ENCODE peak calls at places on chromosomes 11 and 22, in four cellular contexts. G, S, T and L are unnamed samples.

GRCh38 chr11:44324787-44325525 is 15.0 kb upstream of the ALX4 start:
- DNase-seq in G (no peak), S (no peak), T (no peak), L (no peak)

GRCh38 chr11:93000511-93001476 is 31.3 kb downstream of the MTNR1B start:
- DNase-seq in G (no peak), S (peak), T (no peak), L (no peak)

GRCh38 chr22:27195104-27195503 is 537.7 kb downstream of the MIAT start:
- DNase-seq in G (no peak), S (peak), T (no peak), L (no peak)

GRCh38 chr11:57568330-57568766 is 876 bp upstream of the UBE2L6 start:
- DNase-seq in G (no peak), S (peak), T (peak), L (peak)

GRCh38 chr11:94747136-94748110 is 20.7 kb upstream of the AMOTL1 start:
- DNase-seq in G (no peak), S (no peak), T (no peak), L (no peak)

GRCh38 chr11:75894036-75894585 is 79.1 kb downstream of the UVRAG start:
- DNase-seq in G (no peak), S (no peak), T (no peak), L (no peak)

GRCh38 chr11:77407613-77408012 is 66.3 kb downstream of the PAK1 start:
- DNase-seq in G (peak), S (peak), T (peak), L (peak)

GRCh38 chr11:2532704-2533641 is 88.2 kb downstream of the KCNQ1 start:
- DNase-seq in G (peak), S (peak), T (peak), L (peak)

GRCh38 chr11:104462346-104462745 is 298.4 kb upstream of the PDGFD start:
- DNase-seq in G (no peak), S (peak), T (no peak), L (peak)

GRCh38 chr11:16781821-16782220 is 43.4 kb downstream of the C11orf58 start:
- DNase-seq in G (no peak), S (no peak), T (no peak), L (no peak)

GRCh38 chr22:40723396-40723933 is 44.2 kb downstream of the MCHR1 start:
- DNase-seq in G (no peak), S (no peak), T (peak), L (no peak)

GRCh38 chr11:120219157-120219934 is 8.5 kb downstream of the OAF start:
- DNase-seq in G (no peak), S (no peak), T (no peak), L (no peak)

GRCh38 chr11:72668645-72669347 is 5.4 kb downstream of the PDE2A start:
- DNase-seq in G (no peak), S (no peak), T (peak), L (no peak)

GRCh38 chr22:18996376-18996900 is 60.3 kb upstream of the PRODH start:
- DNase-seq in G (no peak), S (no peak), T (no peak), L (no peak)

GRCh38 chr22:27065259-27065658 is 407.9 kb downstream of the MIAT start:
- DNase-seq in G (no peak), S (no peak), T (peak), L (peak)

GRCh38 chr22:39556970-39557811 is 13.4 kb upstream of the CACNA1I start:
- DNase-seq in G (no peak), S (peak), T (peak), L (peak)

DNA sequence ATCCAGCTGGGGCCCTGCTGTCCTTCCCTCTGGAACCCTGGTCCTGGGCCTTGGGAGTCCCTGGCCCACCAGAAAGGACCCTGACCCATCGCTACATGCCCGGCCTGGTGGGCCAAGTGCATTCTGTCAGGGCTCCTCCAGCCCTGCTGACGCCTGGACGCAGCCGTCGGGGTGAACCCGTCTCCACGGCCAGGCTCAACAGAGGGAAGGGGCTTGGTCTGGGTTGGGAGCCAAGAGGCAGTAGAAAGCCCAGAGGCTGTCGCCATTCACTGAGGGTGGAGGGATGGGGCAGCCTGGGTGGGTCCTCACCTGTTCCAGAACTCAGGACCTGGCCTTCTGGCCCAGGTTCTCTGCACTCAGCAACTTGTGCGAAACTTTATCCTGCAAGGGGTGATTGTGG is 39.0 kb downstream of the TOLLIP start:
- DNase-seq in G (no peak), S (no peak), T (no peak), L (no peak)
- H3K27ac ChIP-seq in G (no peak), S (no peak), T (no peak), L (peak)

DNA sequence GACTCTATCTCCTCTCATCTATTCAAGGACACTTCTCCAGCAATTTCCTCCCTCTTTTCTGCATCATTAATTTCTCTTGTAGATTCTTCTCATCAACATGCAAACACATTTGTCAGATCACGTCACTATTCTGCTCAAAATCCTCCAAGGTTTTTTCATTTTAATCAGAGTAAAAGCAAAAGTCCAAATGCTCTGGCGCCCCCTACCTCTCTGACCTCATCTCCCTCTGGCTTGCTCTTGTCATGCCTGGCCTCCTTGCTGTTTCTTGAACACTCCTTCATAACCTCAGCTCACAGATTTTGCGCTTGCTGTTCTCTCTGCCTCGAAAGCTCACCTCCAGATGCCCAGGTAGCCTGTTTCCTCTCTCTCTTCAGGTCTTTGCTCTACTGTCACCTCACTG is 22.4 kb downstream of the RTCB start:
- DNase-seq in G (no peak), S (peak), T (peak), L (peak)
- TF ChIP-seq CTCF in G (no peak), S (peak), T (peak), L (peak)

GRCh38 chr11:130834886-130835285 is 81.4 kb downstream of the SNX19 start:
- DNase-seq in G (no peak), S (no peak), T (no peak), L (no peak)
- H3K27ac ChIP-seq in G (no peak), S (no peak), T (no peak), L (no peak)

DNA sequence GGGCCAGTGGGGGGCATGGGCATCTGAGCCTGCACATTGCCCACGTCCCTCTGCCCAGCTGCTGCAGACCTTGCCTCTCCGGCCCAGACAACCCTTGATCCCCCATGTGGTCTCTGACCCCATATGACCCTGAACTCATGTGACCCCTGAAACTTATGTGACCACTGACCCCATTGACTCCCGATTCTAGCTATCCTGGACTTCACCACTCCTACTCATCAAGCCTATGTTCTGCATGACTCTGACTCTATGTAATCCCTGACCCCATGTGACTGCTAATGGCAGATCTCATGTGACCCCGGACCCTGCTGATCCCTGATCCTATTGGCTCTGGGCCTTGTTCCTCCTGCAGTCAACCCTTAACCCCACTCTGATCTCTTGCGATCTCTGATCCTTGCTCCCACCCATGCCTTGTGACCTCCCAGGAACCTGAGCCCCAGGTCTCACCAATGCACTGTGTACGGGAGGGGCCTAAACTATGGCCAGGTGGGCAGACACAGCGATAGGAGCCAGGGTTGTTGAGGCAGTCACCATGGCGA is 5.7 kb downstream of the LTBP3 start:
- DNase-seq in G (no peak), S (no peak), T (peak), L (no peak)
- TF ChIP-seq CTCF in G (no peak), S (no peak), T (no peak), L (no peak)

DNA sequence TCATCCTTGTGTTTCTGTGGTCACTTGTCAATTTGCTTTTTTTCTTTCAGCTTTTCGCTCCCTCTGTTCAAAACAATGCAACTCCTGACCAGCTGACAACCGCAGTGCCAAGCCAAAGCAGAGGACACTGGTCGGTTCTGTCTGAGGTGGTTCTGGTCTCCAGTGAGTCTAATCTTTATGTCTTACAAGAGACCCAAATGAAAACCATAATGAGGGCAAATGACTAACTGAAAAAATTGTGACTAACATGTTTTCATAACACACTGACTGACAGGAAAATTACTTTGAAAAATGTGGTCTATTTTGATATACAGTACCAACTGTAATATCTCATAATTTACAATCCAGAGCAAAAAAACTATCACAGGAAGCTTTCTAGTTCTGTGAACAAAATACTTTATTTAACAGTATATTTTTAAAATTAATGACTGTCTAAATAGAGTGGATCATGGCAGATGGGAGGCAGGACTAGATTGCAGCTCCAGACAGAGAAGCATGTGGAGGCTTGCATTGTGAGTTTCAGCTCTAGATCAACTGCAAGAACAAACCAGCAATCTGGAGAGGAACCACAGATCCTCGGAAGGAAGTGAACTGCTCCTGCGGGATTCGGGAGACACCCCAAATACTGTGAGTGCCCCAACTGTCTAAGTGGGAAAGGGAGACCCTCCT is 311.8 kb downstream of the SBF2 start:
- DNase-seq in G (no peak), S (no peak), T (no peak), L (no peak)
- H3K27ac ChIP-seq in G (no peak), S (peak), T (peak), L (peak)

DNA sequence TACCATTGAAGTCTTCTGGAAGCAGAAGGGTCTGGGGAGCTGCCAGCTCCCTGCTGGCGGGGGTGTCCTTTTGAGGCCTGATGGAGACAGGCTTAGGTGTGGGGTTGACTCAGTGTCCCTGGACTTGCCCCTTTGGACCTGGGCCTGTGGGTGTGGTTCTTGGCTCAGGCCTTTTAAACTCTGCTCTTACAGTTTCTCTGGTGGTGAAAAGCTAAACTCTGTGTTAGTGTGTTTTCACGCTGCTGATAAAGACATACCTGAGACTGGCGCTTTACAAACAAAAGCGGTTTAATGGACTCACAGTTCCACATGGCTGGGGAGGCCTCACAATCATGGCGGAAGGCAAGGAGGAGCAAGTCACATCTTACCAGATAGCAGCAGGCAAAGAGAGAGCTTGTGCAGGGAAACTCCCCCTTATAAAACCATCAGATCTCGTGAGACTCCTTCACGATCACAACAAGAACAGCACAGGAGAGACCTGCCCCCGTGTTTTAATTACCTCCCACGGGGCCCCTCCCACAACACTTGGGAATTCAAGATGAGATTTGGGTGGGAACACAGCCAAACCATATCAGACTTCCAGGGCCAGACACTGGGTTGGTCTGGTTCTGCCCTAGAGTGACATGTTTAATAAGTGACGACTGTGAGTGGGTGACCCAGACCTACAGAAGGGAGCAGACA is 26.5 kb downstream of the GRAMD4 start:
- DNase-seq in G (peak), S (no peak), T (no peak), L (no peak)
- TF ChIP-seq CTCF in G (no peak), S (no peak), T (no peak), L (no peak)

GRCh38 chr22:50198624-50199017 is 2.2 kb upstream of the SELENOO start:
- DNase-seq in G (no peak), S (no peak), T (no peak), L (no peak)

GRCh38 chr22:50196256-50196655 is 4.6 kb upstream of the SELENOO start:
- DNase-seq in G (no peak), S (no peak), T (no peak), L (no peak)

GRCh38 chr22:50199251-50199721 is 1.5 kb upstream of the SELENOO start:
- DNase-seq in G (no peak), S (no peak), T (no peak), L (no peak)

GRCh38 chr22:50197000-50197800 is 3.6 kb upstream of the SELENOO start:
- DNase-seq in G (no peak), S (no peak), T (no peak), L (no peak)

DNA sequence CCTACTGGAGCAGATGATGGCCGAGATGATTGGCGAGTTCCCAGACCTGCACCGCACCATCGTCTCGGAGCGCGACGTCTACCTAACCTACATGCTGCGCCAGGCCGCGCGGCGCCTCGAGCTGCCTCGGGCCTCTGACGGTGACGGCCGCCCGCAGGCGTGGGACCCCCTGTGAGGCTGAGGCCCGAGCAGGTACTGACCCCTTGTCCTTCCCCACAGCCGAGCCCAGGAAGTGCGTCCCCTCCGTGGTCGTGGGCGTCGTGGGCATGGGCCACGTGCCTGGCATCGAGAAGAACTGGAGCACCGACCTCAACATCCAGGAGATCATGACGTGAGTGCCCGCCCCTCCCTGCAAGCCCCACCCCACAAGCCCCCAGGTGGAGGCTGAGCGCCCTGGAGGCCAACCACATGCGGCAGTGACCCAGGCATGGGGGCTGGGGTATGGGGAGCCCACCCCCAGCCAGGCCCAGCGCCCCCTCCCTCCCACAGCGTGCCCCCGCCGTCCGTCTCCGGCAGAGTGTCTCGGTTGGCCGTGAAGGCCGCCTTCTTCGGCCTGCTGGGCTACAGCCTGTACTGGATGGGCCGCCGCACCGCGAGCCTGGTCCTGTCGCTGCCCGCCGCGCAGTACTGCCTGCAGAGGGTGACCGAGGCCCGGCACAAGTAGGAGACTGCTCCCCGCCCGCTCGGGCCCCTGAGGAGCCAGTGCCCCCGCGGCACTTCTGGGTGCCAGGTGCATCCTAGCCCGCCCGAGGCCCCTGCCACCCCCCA is 2.8 kb upstream of the SELENOO start:
- DNase-seq in G (no peak), S (no peak), T (no peak), L (no peak)
- H3K27ac ChIP-seq in G (no peak), S (no peak), T (no peak), L (no peak)

DNA sequence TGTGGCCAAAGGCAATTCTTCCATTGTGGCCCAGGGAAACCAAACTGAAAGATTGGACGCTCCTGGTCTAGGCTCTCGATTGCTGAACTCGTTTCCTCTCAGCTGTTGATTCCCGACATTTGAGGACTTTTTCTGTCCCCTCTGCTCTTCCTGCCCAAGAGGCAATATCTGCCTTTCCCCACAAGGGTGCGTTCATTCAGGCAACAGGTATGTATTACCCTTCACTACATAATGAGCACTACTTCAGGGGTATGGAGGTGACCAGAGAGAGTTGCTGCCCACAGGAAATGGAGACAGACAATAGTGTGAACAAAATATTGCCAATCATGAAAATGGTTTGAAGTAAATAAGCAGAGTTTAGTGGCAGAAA is 8.2 kb downstream of the PTH start:
- DNase-seq in G (no peak), S (peak), T (peak), L (no peak)
- TF ChIP-seq CTCF in G (no peak), S (peak), T (peak), L (peak)

GRCh38 chr11:61978703-61979661 is 11.5 kb upstream of the FTH1 start:
- DNase-seq in G (no peak), S (no peak), T (no peak), L (no peak)
- H3K27ac ChIP-seq in G (peak), S (peak), T (no peak), L (peak)